ENCODE peak calls at places on chromosomes 7 and 10, in four cellular contexts. F is cardiac muscle cell, S is GM12865, E is IMR-90. K is an unnamed sample.

GRCh38 chr10:126580873-126581647 is 89.4 kb downstream of the C10orf90 start:
- DNase-seq in S (no peak), E (no peak), F (no peak), K (no peak)

GRCh38 chr7:117750612-117751563 is 122.4 kb downstream of the CTTNBP2 start:
- DNase-seq in E (peak; percentile 50), F (peak; percentile 29), S (peak; percentile 33), K (no peak)

GRCh38 chr10:16521311-16522016 is at the start of gene C1QL3:
- DNase-seq in E (peak; percentile 21), S (peak; percentile 54), F (peak; percentile 39), K (no peak)

GRCh38 chr7:12256025-12256570 is 45.0 kb downstream of the TMEM106B start:
- DNase-seq in E (peak; percentile 8), S (no peak), F (no peak), K (no peak)

GRCh38 chr10:119896061-119896655 is 3.6 kb downstream of the SEC23IP start:
- DNase-seq in F (peak; percentile 90), S (no peak), E (peak; percentile 95), K (no peak)

GRCh38 chr10:124350806-124351205 is 67.9 kb downstream of the OAT start:
- DNase-seq in S (no peak), E (no peak), F (no peak), K (no peak)

GRCh38 chr10:28679941-28680752 is 2.8 kb downstream of the BAMBI start:
- DNase-seq in E (no peak), S (no peak), F (peak; percentile 50), K (peak; percentile 61)

GRCh38 chr7:142168746-142169145 is 57.2 kb downstream of the MGAM2 start:
- DNase-seq in F (no peak), S (no peak), E (no peak), K (no peak)

GRCh38 chr7:4226166-4226857 is 455.8 kb upstream of the FOXK1 start:
- DNase-seq in S (no peak), E (no peak), F (no peak), K (no peak)

GRCh38 chr10:112988839-112989406 is 38.9 kb downstream of the TCF7L2 start:
- DNase-seq in E (no peak), S (peak; percentile 29), F (no peak), K (no peak)

GRCh38 chr7:86937499-86937898 is 122.0 kb downstream of the ELAPOR2 start:
- DNase-seq in F (no peak), E (no peak), S (no peak), K (no peak)

GRCh38 chr7:80318081-80318480 is 183.4 kb downstream of the GNAI1 start:
- DNase-seq in S (no peak), F (no peak), E (no peak), K (no peak)

GRCh38 chr10:102769375-102770107 is 25.8 kb downstream of the WBP1L start:
- DNase-seq in F (no peak), S (no peak), E (peak; percentile 40), K (no peak)

GRCh38 chr7:127770870-127771269 is 118.9 kb downstream of the SND1 start:
- DNase-seq in F (peak; percentile 32), E (peak; percentile 72), S (no peak), K (no peak)

GRCh38 chr7:107914834-107915233 is 23.9 kb downstream of the DLD start:
- DNase-seq in E (no peak), F (no peak), S (no peak), K (no peak)

GRCh38 chr7:24401628-24402593 is 117.9 kb downstream of the NPY start:
- DNase-seq in S (peak; percentile 57), F (peak; percentile 45), E (peak; percentile 40), K (no peak)

GRCh38 chr7:156493942-156494341 is 146.6 kb upstream of the RNF32 start:
- DNase-seq in F (no peak), S (no peak), E (peak; percentile 77), K (no peak)

GRCh38 chr10:118610577-118610976 is 15.1 kb upstream of the PRLHR start:
- DNase-seq in F (no peak), E (no peak), S (no peak), K (no peak)

GRCh38 chr7:80918909-80919721 is at the start of gene SEMA3C:
- DNase-seq in S (no peak), F (peak; percentile 98), E (peak; percentile 94), K (peak; percentile 90)

GRCh38 chr10:1654247-1654646 is 83.1 kb downstream of the ADARB2 start:
- DNase-seq in F (no peak), E (no peak), S (no peak), K (no peak)

GRCh38 chr10:69229565-69229886 is 9.4 kb downstream of the HKDC1 start:
- DNase-seq in E (no peak), F (no peak), S (no peak), K (no peak)

GRCh38 chr10:74058658-74059057 is 60.7 kb downstream of the VCL start:
- DNase-seq in S (peak; percentile 59), F (peak; percentile 35), E (no peak), K (no peak)

K was measured in HAP-1.